ENCODE peak calls at places on chromosomes 11 and 22, in four cellular contexts. I is aorta, S is SJSA1, R is OCI-LY7. G is an unnamed sample.

GRCh38 chr22:43042101-43042780 is 27.3 kb upstream of the PACSIN2 start:
- DNase-seq in I (no peak), S (peak; percentile 99), R (no peak), G (peak; percentile 95)

GRCh38 chr22:25182131-25183110 is 17.2 kb upstream of the CRYBB3 start:
- DNase-seq in I (no peak), S (no peak), R (no peak), G (no peak)

GRCh38 chr22:30546616-30547015 is at the start of gene SEC14L6:
- DNase-seq in I (no peak), S (no peak), R (no peak), G (no peak)

GRCh38 chr22:35454416-35455054 is 54.6 kb downstream of the MCM5 start:
- DNase-seq in I (no peak), S (no peak), R (no peak), G (no peak)

GRCh38 chr11:117986981-117987495 is 844 bp downstream of the IL10RA start:
- DNase-seq in I (no peak), S (no peak), R (peak; percentile 65), G (no peak)

GRCh38 chr11:113308601-113309000 is 5.8 kb upstream of the TTC12 start:
- DNase-seq in I (no peak), S (no peak), R (no peak), G (no peak)

GRCh38 chr11:117690484-117691205 is 106.4 kb downstream of the DSCAML1 start:
- DNase-seq in I (no peak), S (peak; percentile 28), R (no peak), G (peak; percentile 30)

GRCh38 chr11:72352859-72353551 is 81.3 kb downstream of the CLPB start:
- DNase-seq in I (no peak), S (no peak), R (no peak), G (peak; percentile 69)

GRCh38 chr11:131246589-131247164 is 123.7 kb upstream of the NTM start:
- DNase-seq in I (no peak), S (no peak), R (peak; percentile 1), G (peak; percentile 5)

GRCh38 chr11:74220376-74220775 is 49.3 kb downstream of the PPME1 start:
- DNase-seq in I (no peak), S (no peak), R (no peak), G (no peak)

GRCh38 chr22:44585559-44586121 is 87.6 kb upstream of the RTL6 start:
- DNase-seq in I (peak; percentile 49), S (no peak), R (no peak), G (no peak)

GRCh38 chr11:14623036-14623435 is 20.6 kb upstream of the PDE3B start:
- DNase-seq in I (no peak), S (no peak), R (no peak), G (peak; percentile 16)

GRCh38 chr22:41976070-41976901 is 7.0 kb downstream of the SEPTIN3 start:
- DNase-seq in I (no peak), S (no peak), R (no peak), G (peak; percentile 21)

GRCh38 chr11:126496576-126497403 is 141.3 kb downstream of the ST3GAL4 start:
- DNase-seq in I (no peak), S (no peak), R (no peak), G (peak; percentile 44)

GRCh38 chr11:112694813-112695212 is 266.4 kb upstream of the NCAM1 start:
- DNase-seq in I (no peak), S (no peak), R (no peak), G (no peak)

GRCh38 chr11:6647282-6647679 is 8.3 kb downstream of the DCHS1 start:
- DNase-seq in I (no peak), S (no peak), R (no peak), G (no peak)

GRCh38 chr11:111733655-111734088 is 32.5 kb downstream of the PPP2R1B start:
- DNase-seq in I (peak; percentile 78), S (peak; percentile 31), R (no peak), G (no peak)

GRCh38 chr11:69238562-69239319 is 55.2 kb upstream of the MYEOV start:
- DNase-seq in I (peak; percentile 2), S (no peak), R (no peak), G (no peak)

GRCh38 chr22:50691521-50691920 is 18.9 kb downstream of the SHANK3 start:
- DNase-seq in I (no peak), S (peak; percentile 33), R (peak; percentile 57), G (peak; percentile 4)

GRCh38 chr11:134276396-134277175 is 407 bp downstream of the GLB1L3 start:
- DNase-seq in I (peak; percentile 74), S (no peak), R (no peak), G (no peak)

GRCh38 chr11:128757235-128757711 is 63.4 kb downstream of the FLI1 start:
- DNase-seq in I (no peak), S (no peak), R (peak; percentile 88), G (no peak)

GRCh38 chr11:36240746-36241295 is 48.4 kb downstream of the COMMD9 start:
- DNase-seq in I (no peak), S (no peak), R (no peak), G (no peak)

GRCh38 chr11:82989628-82990404 is 81.9 kb downstream of the RAB30 start:
- DNase-seq in I (no peak), S (no peak), R (no peak), G (no peak)

GRCh38 chr11:3969613-3970012 is 114.1 kb downstream of the STIM1 start:
- DNase-seq in I (no peak), S (no peak), R (no peak), G (no peak)

GRCh38 chr22:18088825-18089568 is 11.2 kb downstream of the PEX26 start:
- DNase-seq in I (no peak), S (no peak), R (no peak), G (no peak)

GRCh38 chr11:96259053-96259837 is 83.8 kb downstream of the MAML2 start:
- DNase-seq in I (no peak), S (peak; percentile 58), R (peak; percentile 32), G (no peak)

GRCh38 chr11:36070215-36070976 is 126.5 kb downstream of the LDLRAD3 start:
- DNase-seq in I (no peak), S (no peak), R (no peak), G (no peak)

GRCh38 chr22:17302616-17303015 is 66.6 kb upstream of the CECR2 start:
- DNase-seq in I (no peak), S (no peak), R (no peak), G (no peak)

GRCh38 chr11:73186886-73187285 is 31.2 kb upstream of the P2RY2 start:
- DNase-seq in I (peak; percentile 22), S (no peak), R (no peak), G (no peak)

GRCh38 chr11:114812698-114813097 is 134.4 kb downstream of the NXPE2 start:
- DNase-seq in I (no peak), S (no peak), R (no peak), G (no peak)

GRCh38 chr11:75260396-75260795 is 19.8 kb downstream of the TPBGL start:
- DNase-seq in I (no peak), S (no peak), R (no peak), G (no peak)
- H3K4me3 ChIP-seq in I (no peak overlapping the region), S (no peak overlapping the region), R (no peak overlapping the region), G (no peak overlapping the region)

GRCh38 chr11:70746351-70746750 is 348.0 kb downstream of the CTTN start:
- DNase-seq in I (peak; percentile 56), S (no peak), R (no peak), G (no peak)

GRCh38 chr11:70755410-70756158 is 357.3 kb downstream of the CTTN start:
- DNase-seq in I (peak; percentile 90), S (peak; percentile 64), R (peak; percentile 39), G (peak; percentile 73)

GRCh38 chr11:70747285-70747684 is 349.0 kb downstream of the CTTN start:
- DNase-seq in I (peak; percentile 38), S (no peak), R (no peak), G (no peak)

GRCh38 chr11:70747889-70748288 is 349.6 kb downstream of the CTTN start:
- DNase-seq in I (no peak), S (no peak), R (no peak), G (no peak)

GRCh38 chr11:70751142-70751734 is 352.9 kb downstream of the CTTN start:
- DNase-seq in I (no peak), S (no peak), R (peak; percentile 9), G (peak; percentile 9)
- H3K4me3 ChIP-seq in I (no peak overlapping the region), S (no peak overlapping the region), R (no peak overlapping the region), G (no peak overlapping the region)

GRCh38 chr11:86803136-86803535 is 2.8 kb downstream of the PRSS23 start:
- DNase-seq in I (no peak), S (no peak), R (no peak), G (no peak)

GRCh38 chr11:86800956-86801264 is 568 bp downstream of the PRSS23 start:
- DNase-seq in I (no peak), S (peak; percentile 18), R (no peak), G (no peak)

GRCh38 chr11:86803641-86804040 is 3.3 kb downstream of the PRSS23 start:
- DNase-seq in I (no peak), S (no peak), R (no peak), G (no peak)

GRCh38 chr11:86802146-86802545 is 1.8 kb downstream of the PRSS23 start:
- DNase-seq in I (no peak), S (no peak), R (no peak), G (no peak)

DNA sequence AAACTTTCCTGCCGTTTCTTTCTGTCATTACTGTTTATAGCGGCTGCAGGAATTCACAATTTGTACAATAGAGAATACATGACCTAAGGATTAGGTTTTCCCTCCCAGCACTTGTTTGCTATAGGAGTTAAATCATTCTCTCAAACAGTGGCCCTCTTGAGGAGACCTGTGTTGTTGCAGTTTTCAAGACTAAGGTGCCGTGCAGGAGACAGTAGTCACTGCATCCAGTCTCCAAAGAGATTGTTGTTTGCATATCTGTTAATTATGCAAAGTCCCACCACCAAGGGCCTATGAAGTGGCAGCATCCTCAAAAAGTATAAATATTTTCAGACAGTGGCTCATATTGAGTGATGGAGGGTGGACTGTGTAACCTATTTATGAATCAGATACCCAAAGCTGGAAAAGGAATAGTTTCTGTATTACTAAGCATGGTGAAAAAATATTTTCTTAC is 2.3 kb downstream of the PRSS23 start:
- DNase-seq in I (no peak), S (peak; percentile 39), R (peak; percentile 5), G (no peak)
- H3K4me3 ChIP-seq in I (no peak overlapping the region), S (peak overlapping the region; percentile 81), R (no peak overlapping the region), G (no peak overlapping the region)

DNA sequence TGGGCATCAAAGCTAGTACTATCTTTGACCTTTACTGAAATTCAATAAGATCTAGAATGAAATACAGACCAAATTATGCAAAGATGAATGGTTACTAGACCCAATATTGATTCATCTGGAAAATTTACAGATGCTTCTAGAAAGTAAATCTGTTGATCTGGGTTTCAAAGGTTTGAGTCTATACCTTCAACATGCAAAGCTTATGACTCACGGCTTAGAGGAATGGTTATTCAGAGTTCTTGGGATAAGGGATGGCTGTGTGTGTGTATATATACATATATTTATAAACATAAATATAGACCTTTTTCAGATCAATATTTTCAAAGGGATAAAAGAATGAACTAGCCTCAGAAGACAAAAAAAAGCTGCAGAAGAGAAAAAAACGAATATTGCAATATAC is 1.3 kb downstream of the SPTY2D1 start:
- DNase-seq in I (no peak), S (no peak), R (no peak), G (no peak)
- H3K4me3 ChIP-seq in I (no peak overlapping the region), S (no peak overlapping the region), R (peak overlapping the region; percentile 90), G (peak overlapping the region; percentile 67)